ENCODE peak calls at places on chromosomes 6 and 20, in five cellular contexts. U is ovary, W is cardiac muscle cell, T is endothelial cell of umbilical vein, S is hepatocyte. R is an unnamed sample. For H3K4me1 and H3K27me3, the result is how much of the 10 kb centered on the place peaks cover.

GRCh38 chr6:128648022-128648598 is 127.7 kb upstream of the PTPRK start:
- DNase-seq in U (no peak), T (no peak), W (no peak), S (no peak), R (no peak)

GRCh38 chr6:4561773-4562172 is 214.4 kb upstream of the CDYL start:
- DNase-seq in S (no peak), U (no peak), T (no peak), W (no peak), R (no peak)

GRCh38 chr20:354298-354977 is 7.5 kb downstream of the NRSN2 start:
- DNase-seq in U (peak), T (peak), W (peak), S (peak), R (peak)

GRCh38 chr6:107511410-107512070 is 21.6 kb downstream of the SOBP start:
- DNase-seq in U (peak), T (no peak), W (peak), S (no peak), R (peak)

GRCh38 chr6:45566882-45567281 is 189.1 kb upstream of the SUPT3H start:
- DNase-seq in W (peak), T (no peak), U (no peak), S (peak), R (no peak)

GRCh38 chr6:143967861-143968498 is 40.1 kb downstream of the PLAGL1 start:
- DNase-seq in S (no peak), T (no peak), U (no peak), W (peak), R (no peak)

GRCh38 chr6:156934054-156934424 is 156.9 kb downstream of the ARID1B start:
- DNase-seq in S (no peak), T (no peak), W (no peak), U (no peak), R (no peak)

GRCh38 chr20:17419459-17419858 is 111.7 kb downstream of the BFSP1 start:
- DNase-seq in U (no peak), S (no peak), W (no peak), T (no peak), R (no peak)

GRCh38 chr6:52538252-52538905 is 38.5 kb downstream of the TRAM2 start:
- DNase-seq in U (no peak), S (no peak), W (no peak), T (no peak), R (no peak)

GRCh38 chr6:106099235-106099537 is 13.1 kb downstream of the PRDM1 start:
- DNase-seq in U (no peak), T (no peak), W (peak), S (no peak), R (no peak)

GRCh38 chr6:163651910-163652309 is 237.4 kb downstream of the QKI start:
- DNase-seq in W (peak), S (peak), T (no peak), U (no peak), R (no peak)

GRCh38 chr6:125791151-125791819 is 525 bp downstream of the NCOA7 start:
- DNase-seq in W (peak), U (peak), T (peak), S (peak), R (no peak)

GRCh38 chr6:122653094-122653493 is 42.9 kb downstream of the PKIB start:
- DNase-seq in T (no peak), S (peak), U (no peak), W (no peak), R (no peak)

GRCh38 chr20:21575167-21575566 is 61.3 kb upstream of the NKX2-2 start:
- DNase-seq in W (no peak), T (no peak), U (no peak), S (no peak), R (no peak)

GRCh38 chr6:3247255-3248146 is 11.2 kb upstream of the PSMG4 start:
- DNase-seq in T (peak), W (peak), U (peak), S (peak), R (peak)

GRCh38 chr6:165181951-165182414 is 127.4 kb downstream of the C6orf118 start:
- DNase-seq in S (peak), U (no peak), W (peak), T (no peak), R (no peak)

DNA sequence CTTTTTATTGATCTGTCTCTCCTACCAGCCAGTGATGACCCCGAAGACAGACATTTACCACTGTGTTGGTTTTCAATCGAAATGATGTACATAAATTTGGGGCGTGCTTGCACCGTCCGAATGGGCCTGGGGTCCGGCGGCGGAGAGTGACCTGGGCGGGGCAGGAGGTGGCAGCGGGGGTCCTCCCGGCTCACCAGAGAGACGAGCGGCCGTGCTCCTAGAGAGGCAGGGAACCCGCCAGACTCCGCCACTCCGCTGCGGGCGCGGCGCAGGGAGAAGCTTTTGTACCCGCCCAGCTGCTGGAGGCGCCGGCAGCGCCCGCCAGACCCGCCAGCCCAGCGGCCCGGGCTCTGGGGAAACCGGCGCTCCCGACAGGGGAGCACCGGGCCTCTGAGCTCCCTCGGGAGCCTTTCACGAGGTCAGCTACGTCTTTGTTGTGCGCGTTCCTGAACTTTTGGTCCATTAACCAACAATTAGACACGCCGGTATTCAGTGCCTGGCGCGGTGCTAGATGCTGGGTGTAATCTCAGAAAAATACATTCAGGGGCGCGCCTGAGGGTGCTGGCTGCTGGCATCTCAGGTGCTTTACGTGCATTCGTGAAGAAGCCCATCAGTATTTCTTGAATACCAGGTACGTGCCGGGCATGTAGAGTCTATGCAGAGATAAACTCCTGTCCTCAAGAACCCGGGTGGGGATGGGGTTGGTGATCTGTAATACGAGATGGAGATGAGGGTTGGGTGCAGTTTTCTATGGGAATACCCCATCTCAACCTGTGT is at the start of gene PGBD1:
- DNase-seq in S (peak), T (peak), U (peak), W (peak), R (peak)
- H3K27ac ChIP-seq in S (peak), T (peak), U (no peak), W (peak), R (no peak)

DNA sequence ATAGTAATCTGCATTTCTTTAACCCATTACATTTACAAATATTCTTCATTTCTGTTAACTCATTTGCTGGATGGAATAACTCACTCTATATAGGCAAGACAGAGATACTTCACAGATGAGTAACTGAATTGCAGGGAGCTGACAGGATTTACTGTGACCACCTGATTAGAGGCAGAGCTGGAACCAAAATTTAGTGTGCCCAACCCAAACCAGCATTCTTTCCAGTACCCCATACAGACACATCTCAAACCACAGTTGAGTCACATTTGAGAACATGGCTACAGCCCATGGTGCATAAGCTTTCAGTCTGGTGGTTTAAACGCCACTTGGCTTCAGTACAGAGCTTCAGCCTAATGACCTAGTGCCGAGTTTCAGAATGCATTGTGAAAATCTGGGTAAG is 138.4 kb upstream of the TENT5A start:
- DNase-seq in S (no peak), T (no peak), W (peak), U (no peak), R (no peak)
- H3K4me1 ChIP-seq in S (under half), T (under half), W (under half), U (under half), R (under half)

GRCh38 chr20:31996996-31997395 is 13.2 kb upstream of the CCM2L start:
- DNase-seq in S (no peak), W (no peak), U (no peak), T (no peak), R (no peak)
- H3K27me3 ChIP-seq in S (half or more), W (half or more), U (under half), T (under half), R (under half)

GRCh38 chr6:149080511-149080910 is 237.0 kb upstream of the TAB2 start:
- DNase-seq in T (no peak), W (no peak), U (no peak), S (no peak), R (no peak)

GRCh38 chr6:149079911-149080501 is 237.5 kb upstream of the TAB2 start:
- DNase-seq in T (no peak), S (peak), W (peak), U (peak), R (peak)

GRCh38 chr6:149081281-149081680 is 236.2 kb upstream of the TAB2 start:
- DNase-seq in U (no peak), W (no peak), S (no peak), T (no peak), R (no peak)

GRCh38 chr6:149078383-149078782 is 239.1 kb upstream of the TAB2 start:
- DNase-seq in S (no peak), W (no peak), U (no peak), T (no peak), R (no peak)

DNA sequence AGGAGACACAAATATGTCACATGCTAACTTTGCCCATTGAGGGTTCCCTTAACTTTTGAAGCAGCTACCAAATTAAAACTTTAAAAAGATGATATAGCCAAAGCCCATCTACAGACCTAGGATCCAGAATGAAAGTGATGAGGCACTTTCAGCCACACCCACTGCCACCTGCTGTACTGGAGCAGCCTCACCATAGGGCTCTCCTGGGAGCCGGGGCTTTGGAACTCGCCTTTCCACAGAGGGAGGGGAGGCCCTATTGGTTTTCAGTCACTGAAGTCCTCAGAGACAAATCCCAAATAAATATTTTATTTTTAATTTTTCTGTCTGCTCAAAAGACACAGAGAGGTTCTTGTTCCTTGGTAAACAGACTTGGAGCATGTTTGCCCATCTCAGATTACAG is 238.1 kb upstream of the TAB2 start:
- DNase-seq in T (no peak), S (no peak), W (no peak), U (no peak), R (no peak)
- H3K27ac ChIP-seq in T (no peak), S (peak), W (peak), U (peak), R (no peak)

GRCh38 chr6:118511930-118512715 is 36.0 kb upstream of the PLN start:
- DNase-seq in T (no peak), S (no peak), W (no peak), U (no peak), R (no peak)

GRCh38 chr6:118506071-118506638 is 41.9 kb upstream of the PLN start:
- DNase-seq in U (no peak), T (no peak), S (no peak), W (no peak), R (no peak)

GRCh38 chr6:118505656-118506055 is 42.4 kb upstream of the PLN start:
- DNase-seq in S (no peak), U (no peak), W (no peak), T (no peak), R (no peak)

GRCh38 chr6:118507636-118508035 is 40.5 kb upstream of the PLN start:
- DNase-seq in U (no peak), W (no peak), T (peak), S (no peak), R (no peak)

GRCh38 chr6:118509009-118509617 is 39.0 kb upstream of the PLN start:
- DNase-seq in T (peak), S (peak), U (no peak), W (peak), R (no peak)
- H3K4me1 ChIP-seq in T (under half), S (under half), U (under half), W (under half), R (under half)

DNA sequence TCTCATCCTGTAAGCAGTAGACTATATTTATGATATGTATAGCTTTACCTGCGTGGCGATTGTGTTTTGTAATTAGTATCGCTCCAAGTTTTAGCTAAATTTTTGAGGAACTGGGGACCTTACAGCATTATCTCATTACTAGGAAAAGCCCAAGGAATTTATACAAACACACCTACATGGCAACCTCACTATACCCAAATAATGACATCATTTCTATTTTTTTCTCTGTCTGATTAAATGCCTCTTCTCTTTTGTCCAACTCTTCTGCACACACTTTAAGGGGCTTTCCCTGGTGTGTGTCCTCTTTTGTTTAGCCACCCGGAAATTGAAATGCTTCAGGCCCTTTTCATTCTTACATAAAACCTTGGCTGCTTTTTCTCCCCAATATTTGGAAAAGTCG is 82.9 kb upstream of the EXOC2 start:
- DNase-seq in T (no peak), W (no peak), S (no peak), U (no peak), R (no peak)
- H3K27me3 ChIP-seq in T (under half), W (under half), S (under half), U (under half), R (under half)

GRCh38 chr6:22218410-22218809 is 78.4 kb downstream of the PRL start:
- DNase-seq in T (no peak), W (no peak), U (no peak), S (no peak), R (no peak)

GRCh38 chr6:22222469-22222868 is 74.4 kb downstream of the PRL start:
- DNase-seq in S (no peak), T (no peak), U (no peak), W (no peak), R (no peak)

GRCh38 chr6:22219916-22220315 is 76.9 kb downstream of the PRL start:
- DNase-seq in U (no peak), T (no peak), S (no peak), W (no peak), R (no peak)

GRCh38 chr6:22221630-22222029 is 75.2 kb downstream of the PRL start:
- DNase-seq in U (no peak), S (peak), W (no peak), T (no peak), R (no peak)

DNA sequence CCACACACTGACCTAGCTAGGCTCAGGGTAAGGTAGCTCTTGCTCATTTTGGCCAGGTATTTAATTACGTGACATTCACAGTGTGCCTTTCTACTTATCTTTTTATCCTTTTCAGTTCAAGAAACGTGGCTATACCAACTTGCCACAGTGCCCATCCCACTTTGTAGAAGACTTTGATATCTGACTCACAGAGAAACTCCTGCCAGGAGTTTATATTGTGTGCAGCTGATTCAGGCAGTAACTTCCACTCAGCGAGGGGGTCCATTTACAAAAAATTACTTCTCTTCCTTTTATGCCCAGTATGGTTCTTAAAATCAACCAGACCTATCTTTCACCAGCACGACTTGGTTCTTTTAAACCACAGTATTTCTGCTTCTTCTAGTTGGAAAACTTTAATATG is 75.6 kb downstream of the PRL start:
- DNase-seq in T (no peak), S (no peak), W (no peak), U (no peak), R (no peak)
- H3K27ac ChIP-seq in T (no peak), S (peak), W (no peak), U (no peak), R (no peak)